ENCODE peak calls at places on chromosomes 16 and 17, in seven cellular contexts. D, Z, E, X, G, K and J are unnamed samples.

GRCh38 chr17:43917348-43918025 is 10.2 kb upstream of the MPP2 start:
- DNase-seq in D (peak), Z (no peak), E (no peak), X (no peak), G (no peak), K (no peak), J (no peak)

GRCh38 chr17:41360291-41360995 is 9.2 kb downstream of the KRT33B start:
- DNase-seq in D (peak), Z (no peak), E (no peak), X (no peak), G (no peak), K (no peak), J (no peak)

GRCh38 chr17:72580321-72581127 is 459.7 kb downstream of the SOX9 start:
- DNase-seq in D (no peak), Z (no peak), E (no peak), X (peak), G (no peak), K (no peak), J (no peak)

GRCh38 chr16:84957192-84957591 is 54.1 kb downstream of the ZDHHC7 start:
- DNase-seq in D (no peak), Z (no peak), E (no peak), X (no peak), G (no peak), K (no peak), J (no peak)

GRCh38 chr16:75023019-75023418 is 24.2 kb downstream of the ZNRF1 start:
- DNase-seq in D (no peak), Z (no peak), E (no peak), X (no peak), G (no peak), K (no peak), J (no peak)

GRCh38 chr17:7572338-7572587 is 7.2 kb upstream of the CD68 start:
- DNase-seq in D (no peak), Z (no peak), E (no peak), X (peak), G (no peak), K (no peak), J (no peak)

GRCh38 chr17:76529224-76529642 is 8.3 kb downstream of the CYGB start:
- DNase-seq in D (peak), Z (no peak), E (peak), X (peak), G (no peak), K (no peak), J (no peak)

GRCh38 chr17:82228842-82229685 is at the start of gene SLC16A3:
- DNase-seq in D (peak), Z (no peak), E (no peak), X (no peak), G (no peak), K (no peak), J (no peak)

GRCh38 chr16:57225978-57226377 is 19.1 kb upstream of the ARL2BP start:
- DNase-seq in D (no peak), Z (no peak), E (no peak), X (no peak), G (no peak), K (no peak), J (no peak)

GRCh38 chr17:28712037-28712704 is 483 bp upstream of the PROCA1 start:
- DNase-seq in D (peak), Z (no peak), E (no peak), X (no peak), G (no peak), K (no peak), J (no peak)

GRCh38 chr16:794853-795466 is 5.6 kb downstream of the GNG13 start:
- DNase-seq in D (no peak), Z (no peak), E (no peak), X (no peak), G (no peak), K (no peak), J (no peak)
- TF ChIP-seq CTCF in D (no peak), Z (no peak), E (no peak), X (no peak), G (no peak), K (no peak), J (no peak)

GRCh38 chr17:35073991-35074627 is 10.6 kb upstream of the RFFL start:
- DNase-seq in D (no peak), Z (no peak), E (no peak), X (no peak), G (no peak), K (no peak), J (no peak)
- TF ChIP-seq CTCF in D (no peak), Z (no peak), E (no peak), X (no peak), G (no peak), K (no peak), J (no peak)

GRCh38 chr16:49049644-49050043 is 232.0 kb downstream of the CBLN1 start:
- DNase-seq in D (no peak), Z (no peak), E (no peak), X (no peak), G (no peak), K (no peak), J (no peak)

GRCh38 chr16:49048557-49048956 is 233.1 kb downstream of the CBLN1 start:
- DNase-seq in D (peak), Z (no peak), E (no peak), X (no peak), G (peak), K (no peak), J (no peak)

GRCh38 chr16:49050607-49051006 is 231.0 kb downstream of the CBLN1 start:
- DNase-seq in D (peak), Z (no peak), E (no peak), X (no peak), G (no peak), K (no peak), J (no peak)

GRCh38 chr16:49051626-49052025 is 230.0 kb downstream of the CBLN1 start:
- DNase-seq in D (no peak), Z (no peak), E (no peak), X (no peak), G (no peak), K (no peak), J (no peak)

DNA sequence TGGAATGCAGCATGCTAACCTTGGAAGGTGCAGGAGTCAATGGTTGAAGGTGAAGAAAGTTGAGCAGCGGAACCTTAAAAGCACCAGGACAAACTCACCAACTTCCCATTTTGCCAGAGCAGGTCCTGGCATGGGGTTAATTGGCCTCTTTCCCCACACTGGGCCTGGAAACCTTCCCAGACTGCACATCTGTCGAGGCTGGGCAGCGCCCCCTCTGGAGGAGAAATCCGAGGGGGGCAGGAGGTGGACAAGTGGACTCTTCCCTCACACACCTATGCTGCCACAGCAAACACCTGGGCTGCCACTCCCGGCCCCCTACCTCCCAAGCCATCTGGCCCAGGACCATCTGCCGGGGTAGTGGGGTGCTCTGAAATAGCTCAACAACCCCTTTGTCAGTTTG is 232.4 kb downstream of the CBLN1 start:
- DNase-seq in D (no peak), Z (no peak), E (no peak), X (no peak), G (peak), K (no peak), J (no peak)
- TF ChIP-seq CTCF in D (no peak), Z (no peak), E (no peak), X (no peak), G (no peak), K (no peak), J (no peak)

DNA sequence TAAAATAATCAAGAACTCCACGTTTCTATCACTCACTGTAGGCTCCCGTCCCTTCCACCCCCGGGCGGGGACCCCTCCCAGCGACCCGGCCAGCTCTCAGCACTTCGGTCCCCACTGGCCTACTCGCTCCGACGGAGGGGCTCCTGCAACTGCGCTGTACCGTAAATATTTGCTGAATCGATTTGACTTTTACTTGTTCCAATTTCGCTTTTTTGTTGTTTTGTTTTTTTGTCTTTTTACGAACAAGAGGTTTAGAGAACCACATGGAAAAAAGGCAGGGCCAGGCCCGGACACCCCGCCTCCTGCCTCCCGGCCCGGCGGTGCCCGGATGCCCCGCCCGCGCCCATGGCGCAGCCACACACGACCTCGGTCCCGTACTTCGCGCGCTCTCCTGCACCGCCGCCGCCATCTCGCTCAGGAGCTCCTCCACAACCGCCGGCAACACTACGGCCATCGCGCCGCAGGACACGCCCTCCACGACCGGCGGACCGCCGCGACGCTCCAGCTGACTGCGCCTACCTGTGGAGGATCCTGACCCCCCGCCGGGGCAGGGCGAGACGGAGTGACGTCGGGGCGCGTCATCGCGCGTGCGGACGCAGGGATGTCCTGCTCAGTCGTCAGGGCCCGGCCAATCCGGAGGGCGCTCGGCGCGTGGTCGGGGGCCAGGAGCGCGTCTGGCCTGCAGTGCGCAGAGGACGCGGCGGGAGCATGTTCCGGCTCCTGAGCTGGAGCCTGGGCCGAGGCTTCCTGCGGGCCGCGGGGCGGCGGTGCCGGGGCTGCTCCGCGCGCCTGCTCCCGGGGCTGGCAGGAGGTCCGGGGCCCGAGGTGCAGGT is at the start of the genes TTC19 and ZSWIM7:
- DNase-seq in D (peak), Z (peak), E (peak), X (peak), G (peak), K (peak), J (peak)
- TF ChIP-seq CTCF in D (no peak), Z (no peak), E (no peak), X (peak), G (no peak), K (no peak), J (no peak)

DNA sequence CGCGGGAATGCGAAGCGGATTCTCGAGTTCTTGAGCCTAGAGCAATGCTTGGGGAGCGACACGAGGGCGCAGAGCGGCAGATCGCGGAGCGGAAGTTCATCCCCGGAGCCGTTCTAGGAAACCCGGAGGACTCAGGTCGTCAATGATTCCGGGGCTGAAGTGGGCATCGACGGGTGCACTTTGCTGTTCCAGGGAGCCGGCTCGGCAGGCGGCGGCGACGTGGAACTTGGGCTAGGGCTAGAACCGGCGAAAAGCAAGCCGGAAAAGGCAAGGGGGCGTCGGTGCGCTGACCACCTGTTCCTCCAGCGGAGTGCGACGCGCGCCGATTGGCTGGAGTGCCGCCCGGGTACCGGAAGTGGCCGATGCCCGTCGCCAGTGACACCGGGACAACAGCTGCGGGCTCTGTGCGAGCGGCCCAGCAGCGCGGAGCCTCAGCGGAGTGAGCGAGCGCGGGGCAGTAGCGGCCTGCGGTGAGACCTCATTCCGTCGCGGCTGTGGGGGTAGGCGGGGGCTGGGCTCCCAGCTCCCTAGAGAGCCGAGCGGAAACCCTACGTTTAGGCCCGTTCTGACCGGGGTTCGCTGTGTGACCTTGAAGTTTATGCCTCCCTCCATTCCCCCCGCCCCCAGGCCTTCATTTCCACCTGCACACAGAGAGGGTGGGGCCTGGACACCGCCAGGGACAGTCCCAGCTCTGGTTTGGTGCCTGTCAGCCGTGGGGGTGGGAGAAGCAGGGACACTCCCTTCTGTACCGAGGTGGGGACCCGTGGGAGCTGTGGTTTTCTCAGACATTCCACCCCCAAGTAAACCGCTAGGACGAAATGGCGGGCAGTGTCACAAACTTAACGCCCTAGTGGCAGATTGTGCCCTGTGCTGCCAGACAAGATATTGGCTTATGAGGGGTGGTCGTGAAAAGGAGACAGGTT is at the start of gene ZFP3:
- DNase-seq in D (peak), Z (no peak), E (peak), X (peak), G (peak), K (peak), J (no peak)
- TF ChIP-seq CTCF in D (peak), Z (no peak), E (no peak), X (no peak), G (no peak), K (no peak), J (peak)

GRCh38 chr16:67181346-67181745 is 2.4 kb downstream of the MATCAP1 start:
- DNase-seq in D (peak), Z (no peak), E (no peak), X (no peak), G (no peak), K (no peak), J (no peak)

GRCh38 chr16:67180166-67180565 is 3.6 kb downstream of the MATCAP1 start:
- DNase-seq in D (no peak), Z (no peak), E (no peak), X (no peak), G (no peak), K (no peak), J (no peak)

GRCh38 chr16:67182288-67182687 is 1.5 kb downstream of the MATCAP1 start:
- DNase-seq in D (no peak), Z (no peak), E (no peak), X (no peak), G (no peak), K (no peak), J (no peak)

GRCh38 chr16:67177743-67178699 is 5.7 kb downstream of the MATCAP1 start:
- DNase-seq in D (peak), Z (peak), E (no peak), X (peak), G (no peak), K (no peak), J (no peak)

DNA sequence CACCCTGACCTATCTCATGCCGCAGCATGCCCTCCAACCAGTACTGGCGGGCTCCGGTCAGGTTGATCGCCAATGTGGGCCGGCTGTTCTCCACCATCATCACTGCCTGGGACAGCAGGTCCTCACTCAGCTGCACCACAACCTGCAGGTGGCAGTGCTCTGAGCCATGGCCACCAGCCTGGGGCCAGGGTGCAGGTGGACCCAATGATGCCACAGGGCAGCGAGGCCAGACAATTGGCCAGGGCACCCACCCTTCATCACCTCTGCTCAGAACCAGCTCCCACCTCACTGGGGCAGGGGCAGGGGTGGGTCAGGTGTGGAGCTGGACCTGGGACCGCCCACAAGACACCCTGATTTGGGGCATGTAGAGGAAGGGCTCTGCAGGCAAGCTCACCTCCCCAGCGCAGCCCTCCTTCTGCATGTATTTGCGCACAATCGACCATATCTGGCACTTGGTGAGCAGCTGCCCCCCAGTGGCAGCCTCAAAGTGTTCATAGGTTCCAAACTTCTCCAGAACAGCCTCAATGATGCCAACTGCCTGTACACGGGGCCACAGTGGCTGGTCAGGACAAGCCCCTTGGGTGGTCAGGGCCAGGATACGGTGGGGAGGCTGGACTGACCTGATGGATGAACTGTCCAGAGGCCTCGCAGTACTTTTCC is 4.2 kb downstream of the MATCAP1 start:
- DNase-seq in D (no peak), Z (no peak), E (no peak), X (no peak), G (no peak), K (no peak), J (no peak)
- TF ChIP-seq CTCF in D (no peak), Z (no peak), E (no peak), X (no peak), G (no peak), K (no peak), J (peak)